ENCODE peak calls at places on chromosomes 2 and 18, in four cellular contexts. L is K562, T is GM12892, Z is transverse colon. W is an unnamed sample.

GRCh38 chr2:31246184-31246852 is 12.4 kb downstream of the EHD3 start:
- DNase-seq in L (no peak), T (no peak), Z (no peak), W (no peak)

GRCh38 chr2:46032996-46033395 is 264.2 kb upstream of the EPAS1 start:
- DNase-seq in L (no peak), T (no peak), Z (no peak), W (no peak)

GRCh38 chr18:73636355-73636754 is 511.3 kb downstream of the FBXO15 start:
- DNase-seq in L (no peak), T (no peak), Z (no peak), W (no peak)

GRCh38 chr18:40249390-40250080 is 1705.5 kb upstream of the PIK3C3 start:
- DNase-seq in L (no peak), T (no peak), Z (no peak), W (no peak)

GRCh38 chr2:63300835-63301234 is 250.2 kb downstream of the OTX1 start:
- DNase-seq in L (no peak), T (no peak), Z (no peak), W (no peak)

GRCh38 chr2:3493610-3493997 is 25.7 kb downstream of the ADI1 start:
- DNase-seq in L (peak), T (no peak), Z (no peak), W (no peak)

GRCh38 chr2:177675256-177676220 is 283.0 kb downstream of the AGPS start:
- DNase-seq in L (no peak), T (no peak), Z (no peak), W (no peak)

GRCh38 chr2:54454922-54455583 is 1.1 kb upstream of the SPTBN1 start:
- DNase-seq in L (no peak), T (no peak), Z (no peak), W (peak)

GRCh38 chr18:24491882-24492281 is 31.4 kb downstream of the HRH4 start:
- DNase-seq in L (no peak), T (no peak), Z (peak), W (no peak)

GRCh38 chr18:22999212-22999611 is 66.1 kb downstream of the RBBP8 start:
- DNase-seq in L (no peak), T (no peak), Z (no peak), W (no peak)

GRCh38 chr2:189153608-189154007 is 26.0 kb downstream of the COL5A2 start:
- DNase-seq in L (no peak), T (no peak), Z (no peak), W (no peak)

GRCh38 chr2:214904176-214904575 is 94.7 kb upstream of the BARD1 start:
- DNase-seq in L (no peak), T (no peak), Z (no peak), W (no peak)

GRCh38 chr2:178761759-178762371 is 45.4 kb downstream of the TTN start:
- DNase-seq in L (peak), T (peak), Z (no peak), W (no peak)

GRCh38 chr2:150286730-150287362 is 200.6 kb downstream of the RND3 start:
- DNase-seq in L (no peak), T (no peak), Z (no peak), W (no peak)

GRCh38 chr2:166335284-166335683 is 40.5 kb downstream of the SCN9A start:
- DNase-seq in L (peak), T (no peak), Z (no peak), W (no peak)

GRCh38 chr2:68487773-68488355 is 20.5 kb downstream of the APLF start:
- DNase-seq in L (peak), T (no peak), Z (no peak), W (no peak)

GRCh38 chr18:63366991-63367240 is at the start of gene KDSR:
- DNase-seq in L (no peak), T (no peak), Z (no peak), W (no peak)

GRCh38 chr18:52341617-52342381 is 1.8 kb downstream of the DCC start:
- DNase-seq in L (no peak), T (no peak), Z (no peak), W (no peak)

GRCh38 chr18:31424383-31424988 is 23.1 kb upstream of the DSG3 start:
- DNase-seq in L (peak), T (no peak), Z (peak), W (peak)

GRCh38 chr18:32072321-32072720 is 19.4 kb upstream of the RNF138 start:
- DNase-seq in L (peak), T (no peak), Z (no peak), W (no peak)

GRCh38 chr2:236177967-236178909 is 10.1 kb upstream of the GBX2 start:
- DNase-seq in L (peak), T (no peak), Z (peak), W (peak)

GRCh38 chr18:13240060-13240725 is 21.6 kb downstream of the LDLRAD4 start:
- DNase-seq in L (no peak), T (no peak), Z (no peak), W (no peak)

GRCh38 chr2:73947412-73948018 is 20.8 kb downstream of the DGUOK start:
- DNase-seq in L (no peak), T (no peak), Z (no peak), W (no peak)

GRCh38 chr2:239825705-239825979 is 199.5 kb downstream of the NDUFA10 start:
- DNase-seq in L (no peak), T (no peak), Z (no peak), W (no peak)

GRCh38 chr2:109166811-109167210 is 37.8 kb downstream of the SH3RF3 start:
- DNase-seq in L (no peak), T (no peak), Z (no peak), W (no peak)

GRCh38 chr18:8611916-8612576 is 2.8 kb downstream of the RAB12 start:
- DNase-seq in L (no peak), T (no peak), Z (no peak), W (no peak)

GRCh38 chr18:24009651-24010333 is 4.8 kb upstream of the TTC39C start:
- DNase-seq in L (no peak), T (no peak), Z (no peak), W (no peak)

GRCh38 chr2:30255466-30256408 is 24.4 kb downstream of the LBH start:
- DNase-seq in L (no peak), T (no peak), Z (no peak), W (no peak)

GRCh38 chr2:192202373-192202772 is 7.6 kb upstream of the TMEFF2 start:
- DNase-seq in L (no peak), T (no peak), Z (no peak), W (no peak)

GRCh38 chr18:79964330-79965118 is at the start of gene HSBP1L1:
- DNase-seq in L (no peak), T (peak), Z (peak), W (no peak)

GRCh38 chr2:174180165-174180724 is 68.1 kb downstream of the OLA1 start:
- DNase-seq in L (peak), T (no peak), Z (no peak), W (no peak)

GRCh38 chr2:98761267-98761781 is 30.4 kb upstream of the MGAT4A start:
- DNase-seq in L (no peak), T (no peak), Z (no peak), W (no peak)

GRCh38 chr2:127052771-127053691 is 53.9 kb downstream of the BIN1 start:
- DNase-seq in L (no peak), T (peak), Z (no peak), W (no peak)

GRCh38 chr2:120398961-120399888 is 53.3 kb downstream of the INHBB start:
- DNase-seq in L (no peak), T (no peak), Z (peak), W (no peak)

GRCh38 chr2:120736202-120736954 is 710 bp downstream of the GLI2 start:
- DNase-seq in L (no peak), T (no peak), Z (no peak), W (no peak)

GRCh38 chr2:159714586-159714930 is 2.3 kb downstream of the MARCHF7 start:
- DNase-seq in L (no peak), T (no peak), Z (no peak), W (no peak)
- TF ChIP-seq POLR2A in L (no peak), T (peak), Z (no peak), W (no peak)

DNA sequence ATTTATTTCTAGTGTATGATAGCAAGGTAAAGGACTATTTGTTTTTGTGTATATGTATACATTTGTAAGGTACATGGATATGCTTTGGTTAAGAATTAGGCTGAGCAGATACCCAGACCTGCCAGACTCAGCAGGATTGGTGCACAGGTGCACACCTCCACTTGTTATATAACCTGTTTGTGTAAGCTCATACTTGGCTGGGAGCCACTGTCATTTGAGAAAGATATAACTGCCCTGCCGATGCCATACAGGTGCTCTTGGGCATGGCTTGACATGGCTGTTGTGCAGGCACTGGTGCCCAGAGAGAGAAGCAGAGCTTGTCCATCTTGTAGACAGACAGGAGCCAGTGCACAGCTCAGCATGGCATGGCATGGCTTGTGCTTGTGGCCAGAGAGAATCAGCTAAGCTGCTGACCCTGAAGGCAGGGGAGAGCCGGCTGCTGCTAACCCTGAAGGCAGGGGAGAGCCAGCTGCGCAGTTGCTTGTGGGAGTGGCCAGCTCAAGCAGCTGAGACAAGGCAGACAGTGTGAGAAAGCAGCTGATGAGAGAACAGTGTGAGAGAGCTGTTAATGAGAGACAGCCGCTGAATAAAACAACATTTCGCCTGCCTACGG is 136.5 kb downstream of the RNF144A start:
- DNase-seq in L (no peak), T (no peak), Z (no peak), W (no peak)
- TF ChIP-seq POLR2A in L (no peak), T (no peak), Z (no peak), W (no peak)

GRCh38 chr2:21055879-21056790 is 12.3 kb upstream of the APOB start:
- DNase-seq in L (no peak), T (no peak), Z (no peak), W (no peak)

GRCh38 chr2:21054011-21054410 is 10.1 kb upstream of the APOB start:
- DNase-seq in L (no peak), T (no peak), Z (no peak), W (no peak)

GRCh38 chr2:21050164-21050563 is 6.3 kb upstream of the APOB start:
- DNase-seq in L (no peak), T (no peak), Z (no peak), W (no peak)

GRCh38 chr2:21055451-21055850 is 11.6 kb upstream of the APOB start:
- DNase-seq in L (no peak), T (no peak), Z (no peak), W (no peak)

DNA sequence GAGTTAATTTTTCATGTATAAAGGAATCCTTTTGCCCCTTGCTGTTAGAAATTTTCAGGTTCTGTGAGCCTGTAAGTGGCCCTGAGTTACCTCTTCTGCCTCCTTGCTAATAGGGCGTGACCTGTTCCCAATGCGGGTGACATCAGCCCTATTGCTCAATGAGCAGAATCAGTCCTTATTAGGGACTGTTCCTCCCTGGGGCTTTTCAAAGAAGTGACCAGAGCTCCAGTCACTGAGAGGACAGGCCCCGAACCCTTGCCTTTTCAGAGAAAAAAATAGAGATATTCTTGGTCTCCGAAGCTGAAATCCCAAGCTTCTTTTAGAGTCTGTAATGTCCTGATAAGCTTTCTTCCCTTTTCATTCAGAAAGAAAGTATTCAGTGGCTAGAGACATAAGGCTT is 8.2 kb upstream of the APOB start:
- DNase-seq in L (no peak), T (no peak), Z (no peak), W (no peak)
- TF ChIP-seq POLR2A in L (no peak), T (no peak), Z (no peak), W (no peak)

GRCh38 chr2:23692901-23693605 is 233.9 kb downstream of the ATAD2B start:
- DNase-seq in L (no peak), T (no peak), Z (no peak), W (no peak)

GRCh38 chr2:23691106-23691470 is 235.8 kb downstream of the ATAD2B start:
- DNase-seq in L (no peak), T (no peak), Z (no peak), W (no peak)

GRCh38 chr2:23693606-23693951 is 233.3 kb downstream of the ATAD2B start:
- DNase-seq in L (no peak), T (no peak), Z (no peak), W (no peak)

GRCh38 chr2:23691576-23691975 is 235.3 kb downstream of the ATAD2B start:
- DNase-seq in L (no peak), T (no peak), Z (no peak), W (no peak)

GRCh38 chr2:23692263-23692662 is 234.7 kb downstream of the ATAD2B start:
- DNase-seq in L (no peak), T (no peak), Z (no peak), W (no peak)
- TF ChIP-seq POLR2A in L (no peak), T (no peak), Z (no peak), W (no peak)

GRCh38 chr2:218367415-218368149 is 10.9 kb downstream of the CATIP start:
- DNase-seq in L (peak), T (peak), Z (peak), W (no peak)
- TF ChIP-seq POLR2A in L (peak), T (peak), Z (peak), W (no peak)

DNA sequence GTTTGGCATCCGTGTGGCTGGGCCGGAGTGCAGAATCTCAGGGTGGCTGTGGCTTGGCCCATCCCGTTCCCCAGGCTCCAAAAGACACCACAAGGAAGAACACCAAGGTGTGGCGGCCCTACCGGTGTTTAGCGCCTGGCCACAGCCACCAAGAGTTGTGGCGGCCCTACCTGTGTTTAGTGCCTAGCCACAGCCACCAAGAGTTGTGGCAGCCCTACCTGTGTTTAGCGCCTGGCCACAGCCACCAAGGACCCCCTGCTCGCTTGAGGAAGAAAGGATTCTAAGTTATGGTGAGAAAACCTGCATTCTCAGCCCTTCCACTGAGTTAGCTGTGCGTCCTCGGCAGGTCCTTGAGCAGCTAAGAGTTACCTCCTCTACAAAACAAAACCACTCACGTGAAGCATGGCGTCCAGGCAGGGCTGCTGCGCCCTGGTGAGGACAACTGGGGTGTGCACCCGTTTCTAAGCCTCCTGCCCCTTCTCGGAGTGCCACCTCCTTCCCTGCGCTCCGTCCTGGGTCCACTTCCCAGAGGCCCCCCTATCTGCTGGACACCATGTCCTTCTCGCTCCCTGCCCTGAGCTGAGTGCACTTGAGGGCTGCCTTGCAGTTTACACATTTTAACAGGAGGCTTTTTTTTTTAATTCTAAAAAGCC is 103.5 kb upstream of the SALL3 start:
- DNase-seq in L (no peak), T (no peak), Z (no peak), W (no peak)
- TF ChIP-seq POLR2A in L (no peak), T (no peak), Z (no peak), W (no peak)

GRCh38 chr2:176272870-176273269 is 3.6 kb downstream of the MTX2 start:
- DNase-seq in L (peak), T (no peak), Z (no peak), W (no peak)

GRCh38 chr2:176270100-176270750 is 983 bp downstream of the MTX2 start:
- DNase-seq in L (no peak), T (no peak), Z (peak), W (no peak)

GRCh38 chr2:176268976-176269318 is 295 bp upstream of the MTX2 start:
- DNase-seq in L (no peak), T (no peak), Z (no peak), W (no peak)

GRCh38 chr2:176269319-176270099 is at the start of gene MTX2:
- DNase-seq in L (peak), T (peak), Z (peak), W (peak)
- TF ChIP-seq POLR2A in L (peak), T (peak), Z (peak), W (peak)

W was measured in H54.